ENCODE peak calls at places on chromosomes 3 and 15, in eight cellular contexts. X is SJSA1; F is activated naive CD8-positive, alpha-beta T cell treated with anti-CD3 and anti-CD28 coated beads, Interleukin-2, amount 10 ng/mL, durations not matched to agents 7 days and 5 days; C is KBM-7; H is AML-193; W is osteoblast; R is H54; G is H7. P is an unnamed sample.

GRCh38 chr3:174524203-174524602 is 334.9 kb upstream of the NAALADL2 start:
- DNase-seq in H (no peak), W (no peak), G (no peak), F (no peak), X (no peak), R (no peak), C (no peak), P (no peak)

GRCh38 chr3:18531662-18532061 is 106.5 kb upstream of the SATB1 start:
- DNase-seq in F (no peak), H (no peak), G (no peak), R (no peak), C (no peak), W (no peak), X (no peak), P (no peak)

GRCh38 chr15:41945221-41945620 is 27.1 kb downstream of the EHD4 start:
- DNase-seq in G (no peak), C (no peak), F (no peak), X (no peak), W (no peak), H (no peak), R (no peak), P (no peak)

GRCh38 chr15:89460048-89460447 is 36.3 kb downstream of the RHCG start:
- DNase-seq in R (no peak), C (no peak), F (no peak), H (no peak), G (no peak), W (no peak), X (no peak), P (no peak)

GRCh38 chr3:147120029-147120428 is 286.3 kb downstream of the ZIC4 start:
- DNase-seq in F (no peak), G (peak), X (no peak), W (no peak), R (no peak), H (no peak), C (peak), P (no peak)

GRCh38 chr3:72086051-72086711 is 301.2 kb upstream of the PROK2 start:
- DNase-seq in W (peak), H (peak), R (no peak), X (no peak), C (peak), F (no peak), G (no peak), P (no peak)

GRCh38 chr15:38564557-38565286 is at the start of gene RASGRP1:
- DNase-seq in C (peak), F (peak), R (no peak), W (peak), X (peak), G (peak), H (peak), P (peak)

GRCh38 chr3:59731909-59732308 is 682.1 kb upstream of the CFAP20DC start:
- DNase-seq in C (no peak), X (no peak), F (peak), W (no peak), G (no peak), H (peak), R (no peak), P (no peak)

GRCh38 chr3:179688847-179689246 is 36.0 kb downstream of the USP13 start:
- DNase-seq in W (no peak), G (no peak), X (no peak), H (no peak), F (no peak), R (no peak), C (no peak), P (no peak)

GRCh38 chr3:127637546-127637945 is 8.6 kb downstream of the PODXL2 start:
- DNase-seq in R (no peak), X (no peak), C (peak), W (no peak), H (peak), G (no peak), F (peak), P (peak)

P was measured in naive thymus-derived CD4-positive, alpha-beta T cell.